ENCODE peak calls at places on chromosomes 4 and X, in ten cellular contexts. P is erythroblast, J is suprapubic skin, G is lower leg skin, S is ovary, L is right lobe of liver, F is esophagus squamous epithelium, E is adrenal gland, I is IMR-90, B is body of pancreas. Z is an unnamed sample.

GRCh38 chrX:131778269-131779218 is 234.7 kb downstream of the OR13H1 start:
- DNase-seq in S (peak; percentile 77), J (peak; percentile 79), F (peak; percentile 7), I (peak; percentile 76), E (peak; percentile 88), G (no peak), B (no peak), L (peak; percentile 44), P (no peak), Z (no peak)

GRCh38 chr4:82704156-82704555 is 94.4 kb downstream of the SCD5 start:
- DNase-seq in J (no peak), S (no peak), G (no peak), I (peak; percentile 19), P (no peak), E (no peak), B (no peak), F (no peak), L (no peak), Z (no peak)

GRCh38 chrX:48569958-48570357 is 4.3 kb upstream of the RBM3 start:
- DNase-seq in G (no peak), L (no peak), B (no peak), J (no peak), I (peak; percentile 53), S (no peak), F (no peak), E (no peak), P (peak; percentile 8), Z (no peak)

GRCh38 chrX:15619053-15619772 is 18.5 kb upstream of the ACE2 start:
- DNase-seq in E (peak; percentile 41), P (no peak), J (no peak), G (peak; percentile 17), I (peak; percentile 2), L (no peak), B (no peak), S (no peak), F (no peak), Z (no peak)

GRCh38 chrX:18793601-18794089 is 86.2 kb downstream of the PPEF1 start:
- DNase-seq in S (no peak), I (no peak), P (no peak), L (no peak), B (no peak), E (no peak), G (no peak), F (no peak), J (no peak), Z (no peak)

GRCh38 chr4:5979981-5980380 is 38.2 kb downstream of the C4orf50 start:
- DNase-seq in B (no peak), F (no peak), P (no peak), L (no peak), J (no peak), E (no peak), G (no peak), I (no peak), S (no peak), Z (no peak)

GRCh38 chr4:25440478-25441030 is 63.5 kb downstream of the ANAPC4 start:
- DNase-seq in J (no peak), L (peak; percentile 49), B (peak; percentile 64), P (no peak), E (peak; percentile 57), I (no peak), S (peak; percentile 87), F (no peak), G (no peak), Z (no peak)

GRCh38 chr4:173420324-173420752 is 21.4 kb upstream of the SCRG1 start:
- DNase-seq in P (peak; percentile 46), G (no peak), B (no peak), E (no peak), F (no peak), L (no peak), I (peak; percentile 28), S (no peak), J (no peak), Z (no peak)

GRCh38 chr4:90127706-90128345 is 632 bp downstream of the CCSER1 start:
- DNase-seq in J (no peak), I (no peak), E (no peak), F (no peak), B (peak; percentile 54), S (no peak), L (no peak), P (peak; percentile 23), G (no peak), Z (no peak)

GRCh38 chrX:118726887-118727685 is at the start of gene IL13RA1:
- DNase-seq in G (peak; percentile 47), B (peak; percentile 85), S (peak; percentile 82), F (no peak), J (peak; percentile 75), L (peak; percentile 84), P (peak; percentile 4), E (peak; percentile 78), I (peak; percentile 76), Z (peak; percentile 69)

GRCh38 chr4:174156239-174156826 is 127.1 kb downstream of the FBXO8 start:
- DNase-seq in G (no peak), J (no peak), L (no peak), E (no peak), P (peak; percentile 75), S (no peak), B (no peak), I (peak; percentile 38), F (no peak), Z (no peak)

GRCh38 chr4:27714073-27714472 is 853.4 kb downstream of the STIM2 start:
- DNase-seq in B (no peak), J (no peak), E (no peak), F (no peak), L (no peak), G (no peak), I (peak; percentile 31), S (no peak), P (no peak), Z (no peak)

GRCh38 chr4:90121961-90122748 is 5.0 kb upstream of the CCSER1 start:
- DNase-seq in L (no peak), P (no peak), F (no peak), J (no peak), B (no peak), G (no peak), I (peak; percentile 3), E (no peak), S (no peak), Z (no peak)

GRCh38 chr4:46270986-46271596 is 118.8 kb downstream of the GABRA2 start:
- DNase-seq in E (no peak), J (no peak), G (no peak), F (no peak), L (no peak), I (peak; percentile 4), S (no peak), P (peak; percentile 55), B (no peak), Z (no peak)

GRCh38 chr4:84495448-84496221 is 3.5 kb downstream of the NKX6-1 start:
- DNase-seq in J (no peak), E (no peak), S (no peak), L (no peak), G (no peak), B (peak; percentile 33), I (no peak), F (no peak), P (no peak), Z (no peak)

GRCh38 chr4:41442818-41443217 is 95.1 kb upstream of the LIMCH1 start:
- DNase-seq in G (no peak), P (no peak), J (no peak), I (no peak), E (no peak), B (no peak), L (no peak), S (no peak), F (no peak), Z (no peak)
- TF ChIP-seq POLR2A in G (no peak), P (no peak), J (no peak), I (no peak), E (no peak), B (no peak), L (no peak), S (no peak), F (no peak), Z (no peak)

GRCh38 chr4:10087152-10087791 is 29.3 kb downstream of the WDR1 start:
- DNase-seq in E (no peak), G (no peak), P (no peak), I (no peak), L (peak; percentile 11), S (peak; percentile 13), F (no peak), J (no peak), B (no peak), Z (no peak)

GRCh38 chr4:10091531-10092181 is 24.9 kb downstream of the WDR1 start:
- DNase-seq in F (no peak), L (no peak), I (no peak), S (no peak), E (no peak), P (no peak), G (no peak), J (no peak), B (no peak), Z (no peak)

GRCh38 chr4:10088135-10089010 is 28.2 kb downstream of the WDR1 start:
- DNase-seq in I (no peak), G (peak; percentile 59), J (no peak), F (no peak), P (no peak), B (no peak), L (peak; percentile 13), S (peak; percentile 13), E (no peak), Z (no peak)

GRCh38 chr4:10090467-10091250 is 25.9 kb downstream of the WDR1 start:
- DNase-seq in E (no peak), B (no peak), J (no peak), L (no peak), P (no peak), F (no peak), S (no peak), G (no peak), I (no peak), Z (no peak)

GRCh38 chr4:10089346-10089745 is 27.3 kb downstream of the WDR1 start:
- DNase-seq in G (no peak), F (no peak), E (no peak), P (peak; percentile 39), B (peak; percentile 57), L (peak; percentile 35), J (no peak), I (no peak), S (peak; percentile 18), Z (no peak)
- TF ChIP-seq POLR2A in G (no peak), F (no peak), E (no peak), P (no peak), B (no peak), L (no peak), J (no peak), I (no peak), S (no peak), Z (no peak)

GRCh38 chrX:40403757-40404156 is 177.0 kb upstream of the ATP6AP2 start:
- DNase-seq in J (no peak), F (no peak), L (no peak), G (no peak), I (no peak), E (no peak), P (no peak), S (no peak), B (no peak), Z (no peak)
- TF ChIP-seq POLR2A in J (no peak), F (no peak), L (no peak), G (no peak), I (no peak), E (no peak), P (no peak), S (no peak), B (no peak), Z (no peak)

GRCh38 chrX:77910108-77910840 is at the start of gene ATP7A:
- DNase-seq in L (peak; percentile 91), P (peak; percentile 94), G (peak; percentile 85), B (peak; percentile 89), F (peak; percentile 37), J (peak; percentile 92), S (peak; percentile 87), E (peak; percentile 90), I (peak; percentile 88), Z (peak; percentile 58)
- TF ChIP-seq POLR2A in L (peak; percentile 28), P (peak; percentile 68), G (no peak), B (peak; percentile 75), F (no peak), J (no peak), S (no peak), E (peak; percentile 58), I (peak; percentile 76), Z (peak; percentile 29)